ENCODE peak calls at places on chromosomes 1 and 21, in four cellular contexts. I, X, T and B are unnamed samples.
A peak's percentile ranks its signal among the peaks of the same experiment; 100 is the strongest.

GRCh38 chr1:235853653-235854052 is 13.1 kb downstream of the LYST start:
- DNase-seq in I (no peak), X (no peak), T (no peak), B (no peak)

GRCh38 chr1:234515821-234516241 is 36.9 kb upstream of the TARBP1 start:
- DNase-seq in X (no peak), T (no peak), I (no peak), B (no peak)

GRCh38 chr1:226675720-226676357 is 63.2 kb downstream of the ITPKB start:
- DNase-seq in X (no peak), I (no peak), T (no peak), B (no peak)

GRCh38 chr1:222791006-222791710 is 23.7 kb upstream of the DISP1 start:
- DNase-seq in X (no peak), I (no peak), T (no peak), B (no peak)

GRCh38 chr1:156930483-156930882 is 10.1 kb downstream of the LRRC71 start:
- DNase-seq in X (no peak), I (no peak), T (no peak), B (no peak)

GRCh38 chr1:168379110-168379860 is 98.6 kb downstream of the TBX19 start:
- DNase-seq in T (no peak), I (no peak), X (no peak), B (no peak)

GRCh38 chr21:43198376-43198775 is 29.6 kb downstream of the CRYAA start:
- DNase-seq in I (no peak), T (no peak), X (no peak), B (no peak)

GRCh38 chr1:3545363-3546047 is 65.8 kb downstream of the MEGF6 start:
- DNase-seq in I (no peak), X (no peak), T (peak; percentile 65), B (no peak)

GRCh38 chr1:174273766-174274165 is 114.4 kb downstream of the RABGAP1L start:
- DNase-seq in T (no peak), X (no peak), I (no peak), B (no peak)

GRCh38 chr1:47569261-47569660 is 131.4 kb downstream of the FOXD2 start:
- DNase-seq in I (no peak), T (no peak), X (no peak), B (no peak)

GRCh38 chr1:66999640-67000400 is 54.1 kb downstream of the SLC35D1 start:
- DNase-seq in X (no peak), I (no peak), T (peak; percentile 46), B (no peak)

GRCh38 chr1:18409609-18410237 is 71.0 kb upstream of the KLHDC7A start:
- DNase-seq in T (no peak), X (no peak), I (no peak), B (peak; percentile 34)

GRCh38 chr1:1155258-1155657 is 18.4 kb upstream of the TTLL10 start:
- DNase-seq in I (no peak), X (no peak), T (no peak), B (no peak)

GRCh38 chr21:15793109-15793508 is 63.3 kb downstream of the USP25 start:
- DNase-seq in I (no peak), T (no peak), X (no peak), B (no peak)

GRCh38 chr1:58529288-58529687 is 17.2 kb downstream of the OMA1 start:
- DNase-seq in X (no peak), T (no peak), I (no peak), B (no peak)

GRCh38 chr1:73998348-73998959 is 199.5 kb downstream of the LRRIQ3 start:
- DNase-seq in T (peak; percentile 69), I (no peak), X (no peak), B (no peak)

GRCh38 chr1:200364121-200364759 is 45.6 kb downstream of the ZNF281 start:
- DNase-seq in X (no peak), T (peak; percentile 21), I (no peak), B (no peak)

GRCh38 chr1:198798923-198799386 is 160.1 kb downstream of the PTPRC start:
- DNase-seq in I (no peak), X (no peak), T (no peak), B (no peak)

GRCh38 chr1:156807627-156808026 is 9.0 kb downstream of the SH2D2A start:
- DNase-seq in I (no peak), T (no peak), X (no peak), B (no peak)

GRCh38 chr1:156176610-156177210 is 17.2 kb upstream of the SLC25A44 start:
- DNase-seq in T (no peak), I (no peak), X (no peak), B (no peak)

GRCh38 chr1:3775498-3776230 is 3.1 kb downstream of the SMIM1 start:
- DNase-seq in T (peak; percentile 91), X (no peak), I (peak; percentile 46), B (no peak)